ENCODE peak calls at places on chromosomes 16 and 17, in seven cellular contexts. One of them, this sample, is unnamed.

GRCh38 chr17:49497147-49498036 is 2.3 kb downstream of the NGFR start:
- DNase-seq in heart left ventricle: peak; percentile 83
- DNase-seq in GM12878: no peak
- DNase-seq in PC-3: peak; percentile 18
- DNase-seq in PC-9: no peak
- DNase-seq in endodermal cell: peak; percentile 94
- DNase-seq in lower leg skin: peak; percentile 91
- DNase-seq in this sample: no peak

GRCh38 chr16:56506941-56507340 is 12.9 kb downstream of the BBS2 start:
- DNase-seq in lower leg skin: no peak
- DNase-seq in GM12878: no peak
- DNase-seq in PC-9: peak; percentile 35
- DNase-seq in endodermal cell: no peak
- DNase-seq in PC-3: peak; percentile 33
- DNase-seq in heart left ventricle: no peak
- DNase-seq in this sample: no peak

GRCh38 chr16:9518054-9518453 is 426.6 kb downstream of the HAPSTR1 start:
- DNase-seq in GM12878: no peak
- DNase-seq in heart left ventricle: no peak
- DNase-seq in PC-9: no peak
- DNase-seq in lower leg skin: no peak
- DNase-seq in endodermal cell: no peak
- DNase-seq in PC-3: no peak
- DNase-seq in this sample: no peak

GRCh38 chr17:33493566-33493965 is 200.5 kb upstream of the ASIC2 start:
- DNase-seq in lower leg skin: no peak
- DNase-seq in PC-9: no peak
- DNase-seq in heart left ventricle: no peak
- DNase-seq in endodermal cell: no peak
- DNase-seq in GM12878: no peak
- DNase-seq in PC-3: no peak
- DNase-seq in this sample: no peak

GRCh38 chr16:57409065-57409464 is 4.5 kb downstream of the CCL17 start:
- DNase-seq in lower leg skin: no peak
- DNase-seq in PC-9: no peak
- DNase-seq in GM12878: no peak
- DNase-seq in heart left ventricle: no peak
- DNase-seq in PC-3: no peak
- DNase-seq in endodermal cell: no peak
- DNase-seq in this sample: no peak

GRCh38 chr16:457732-458400 is 32.4 kb downstream of the RAB11FIP3 start:
- DNase-seq in PC-3: no peak
- DNase-seq in heart left ventricle: no peak
- DNase-seq in GM12878: no peak
- DNase-seq in PC-9: no peak
- DNase-seq in endodermal cell: peak; percentile 69
- DNase-seq in lower leg skin: no peak
- DNase-seq in this sample: peak; percentile 30

GRCh38 chr16:17161034-17161433 is 309.7 kb downstream of the XYLT1 start:
- DNase-seq in GM12878: no peak
- DNase-seq in heart left ventricle: no peak
- DNase-seq in endodermal cell: no peak
- DNase-seq in lower leg skin: no peak
- DNase-seq in PC-3: no peak
- DNase-seq in PC-9: no peak
- DNase-seq in this sample: no peak

GRCh38 chr17:46833840-46834208 is 15.3 kb upstream of the WNT3 start:
- DNase-seq in PC-9: no peak
- DNase-seq in heart left ventricle: no peak
- DNase-seq in endodermal cell: no peak
- DNase-seq in GM12878: no peak
- DNase-seq in PC-3: no peak
- DNase-seq in lower leg skin: no peak
- DNase-seq in this sample: no peak

GRCh38 chr17:38693700-38694329 is 11.3 kb upstream of the MLLT6 start:
- DNase-seq in PC-3: no peak
- DNase-seq in PC-9: no peak
- DNase-seq in endodermal cell: peak; percentile 43
- DNase-seq in lower leg skin: peak; percentile 95
- DNase-seq in GM12878: no peak
- DNase-seq in heart left ventricle: peak; percentile 91
- DNase-seq in this sample: peak; percentile 67

GRCh38 chr17:77727216-77727615 is 231.3 kb upstream of the TNRC6C start:
- DNase-seq in GM12878: no peak
- DNase-seq in PC-3: no peak
- DNase-seq in PC-9: no peak
- DNase-seq in heart left ventricle: no peak
- DNase-seq in lower leg skin: peak; percentile 83
- DNase-seq in endodermal cell: peak; percentile 31
- DNase-seq in this sample: no peak

GRCh38 chr16:22673463-22673862 is 140.5 kb upstream of the HS3ST2 start:
- DNase-seq in lower leg skin: peak; percentile 58
- DNase-seq in PC-3: no peak
- DNase-seq in heart left ventricle: no peak
- DNase-seq in PC-9: no peak
- DNase-seq in GM12878: no peak
- DNase-seq in endodermal cell: no peak
- DNase-seq in this sample: no peak

GRCh38 chr17:49730078-49730786 is 22.5 kb upstream of the SLC35B1 start:
- DNase-seq in endodermal cell: no peak
- DNase-seq in PC-3: no peak
- DNase-seq in GM12878: no peak
- DNase-seq in lower leg skin: no peak
- DNase-seq in PC-9: no peak
- DNase-seq in heart left ventricle: peak; percentile 84
- DNase-seq in this sample: peak; percentile 56

GRCh38 chr16:79598341-79599181 is 2.0 kb downstream of the MAF start:
- DNase-seq in lower leg skin: peak; percentile 91
- DNase-seq in PC-9: no peak
- DNase-seq in endodermal cell: peak; percentile 91
- DNase-seq in heart left ventricle: peak; percentile 82
- DNase-seq in PC-3: no peak
- DNase-seq in GM12878: no peak
- DNase-seq in this sample: peak; percentile 60

GRCh38 chr17:2122641-2123302 is 67.9 kb downstream of the HIC1 start:
- DNase-seq in PC-9: no peak
- DNase-seq in PC-3: no peak
- DNase-seq in lower leg skin: peak; percentile 91
- DNase-seq in heart left ventricle: peak; percentile 80
- DNase-seq in GM12878: no peak
- DNase-seq in endodermal cell: peak; percentile 71
- DNase-seq in this sample: peak; percentile 61

GRCh38 chr16:53129281-53130192 is 74.7 kb downstream of the CHD9 start:
- DNase-seq in lower leg skin: no peak
- DNase-seq in heart left ventricle: no peak
- DNase-seq in GM12878: no peak
- DNase-seq in PC-9: no peak
- DNase-seq in PC-3: peak; percentile 6
- DNase-seq in endodermal cell: no peak
- DNase-seq in this sample: no peak

GRCh38 chr17:13003927-13004326 is 13.9 kb downstream of the ELAC2 start:
- DNase-seq in PC-3: no peak
- DNase-seq in PC-9: no peak
- DNase-seq in GM12878: no peak
- DNase-seq in heart left ventricle: no peak
- DNase-seq in lower leg skin: no peak
- DNase-seq in endodermal cell: no peak
- DNase-seq in this sample: no peak
- H3K4me3 ChIP-seq in PC-3: no peak overlapping the region
- H3K4me3 ChIP-seq in PC-9: no peak overlapping the region
- H3K4me3 ChIP-seq in GM12878: no peak overlapping the region
- H3K4me3 ChIP-seq in heart left ventricle: no peak overlapping the region
- H3K4me3 ChIP-seq in lower leg skin: no peak overlapping the region
- H3K4me3 ChIP-seq in endodermal cell: no peak overlapping the region
- H3K4me3 ChIP-seq in this sample: no peak overlapping the region

DNA sequence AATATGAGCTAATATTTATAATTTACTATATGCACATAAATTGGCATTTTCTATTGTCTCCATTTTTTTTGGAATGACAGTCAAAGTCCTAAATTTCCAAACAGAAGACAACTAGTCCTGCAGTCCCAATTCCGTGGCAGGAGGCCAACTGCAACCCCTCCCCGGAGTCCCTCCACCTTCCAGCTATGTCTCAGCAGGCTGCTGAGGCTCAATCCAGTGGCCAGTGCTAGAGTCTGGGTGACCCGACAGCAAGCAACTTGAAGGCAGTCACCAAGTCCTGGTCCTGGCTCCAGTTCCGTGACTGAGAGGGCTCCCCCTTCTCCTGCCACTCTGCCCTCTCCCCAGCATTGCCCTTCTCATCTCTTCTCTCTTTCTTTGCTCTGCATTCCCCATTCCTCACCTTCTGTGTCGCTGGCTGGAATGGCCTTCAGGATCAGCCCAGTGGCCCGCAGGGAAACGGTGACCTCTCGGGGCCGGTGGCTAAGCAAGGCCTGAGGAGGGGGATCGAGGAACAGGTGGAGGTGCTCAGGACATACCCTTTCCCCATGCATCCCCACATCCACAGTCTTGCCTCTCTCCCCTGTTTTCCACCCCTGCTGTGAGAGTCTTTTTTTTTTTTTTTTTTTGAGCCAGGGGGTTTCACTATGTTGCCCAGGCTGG is 22.4 kb upstream of the MFSD6L start:
- DNase-seq in GM12878: no peak
- DNase-seq in heart left ventricle: no peak
- DNase-seq in lower leg skin: peak; percentile 75
- DNase-seq in PC-3: no peak
- DNase-seq in PC-9: no peak
- DNase-seq in endodermal cell: peak; percentile 36
- DNase-seq in this sample: peak; percentile 7
- H3K4me3 ChIP-seq in GM12878: no peak overlapping the region
- H3K4me3 ChIP-seq in heart left ventricle: no peak overlapping the region
- H3K4me3 ChIP-seq in lower leg skin: no peak overlapping the region
- H3K4me3 ChIP-seq in PC-3: no peak overlapping the region
- H3K4me3 ChIP-seq in PC-9: no peak overlapping the region
- H3K4me3 ChIP-seq in endodermal cell: no peak overlapping the region
- H3K4me3 ChIP-seq in this sample: no peak overlapping the region

GRCh38 chr17:57885148-57885915 is 35.5 kb upstream of the MRPS23 start:
- DNase-seq in heart left ventricle: no peak
- DNase-seq in PC-3: no peak
- DNase-seq in GM12878: no peak
- DNase-seq in PC-9: no peak
- DNase-seq in endodermal cell: no peak
- DNase-seq in lower leg skin: no peak
- DNase-seq in this sample: no peak
- H3K4me3 ChIP-seq in heart left ventricle: no peak overlapping the region
- H3K4me3 ChIP-seq in PC-3: no peak overlapping the region
- H3K4me3 ChIP-seq in GM12878: no peak overlapping the region
- H3K4me3 ChIP-seq in PC-9: no peak overlapping the region
- H3K4me3 ChIP-seq in endodermal cell: no peak overlapping the region
- H3K4me3 ChIP-seq in lower leg skin: no peak overlapping the region
- H3K4me3 ChIP-seq in this sample: no peak overlapping the region

DNA sequence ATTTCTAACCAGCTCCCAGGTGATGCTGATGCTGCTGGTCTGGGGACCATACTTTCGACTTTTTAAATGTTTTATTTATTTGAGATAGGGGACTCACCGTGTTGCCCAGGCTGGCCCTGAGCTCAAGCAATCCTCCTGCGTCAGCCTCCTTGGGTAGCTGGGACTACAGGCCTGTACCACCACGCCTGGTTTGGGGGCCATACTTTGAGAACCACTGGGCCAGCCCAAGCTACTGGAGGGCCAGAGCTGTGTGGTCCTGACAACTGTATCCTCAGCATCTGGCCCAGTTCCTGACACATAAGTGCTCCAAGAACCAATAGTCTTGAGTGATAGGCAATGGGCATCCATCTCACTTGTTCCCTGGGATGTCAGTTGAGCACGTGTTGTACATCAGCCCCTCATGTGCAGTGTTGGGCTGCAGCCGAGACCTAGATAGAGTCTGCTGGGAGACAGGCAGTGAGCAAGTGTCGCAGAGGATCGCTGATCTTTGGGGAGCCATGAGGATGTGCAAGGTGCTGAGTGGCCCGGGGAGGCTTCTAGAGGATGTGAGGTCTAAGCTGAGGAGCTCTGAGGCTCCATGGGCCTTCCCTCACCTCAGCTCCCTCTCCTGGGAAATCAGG is 1.6 kb downstream of the RMI2 start:
- DNase-seq in PC-9: no peak
- DNase-seq in heart left ventricle: peak; percentile 18
- DNase-seq in PC-3: no peak
- DNase-seq in GM12878: no peak
- DNase-seq in endodermal cell: no peak
- DNase-seq in lower leg skin: no peak
- DNase-seq in this sample: no peak
- H3K4me3 ChIP-seq in PC-9: no peak overlapping the region
- H3K4me3 ChIP-seq in heart left ventricle: no peak overlapping the region
- H3K4me3 ChIP-seq in PC-3: no peak overlapping the region
- H3K4me3 ChIP-seq in GM12878: peak overlapping the region; percentile 68
- H3K4me3 ChIP-seq in endodermal cell: peak overlapping the region; percentile 97
- H3K4me3 ChIP-seq in lower leg skin: no peak overlapping the region
- H3K4me3 ChIP-seq in this sample: no peak overlapping the region

This sample was measured in lung.